ENCODE peak calls at places on chromosome 21, in ten cellular contexts. One of them, this sample, is unnamed.

GRCh38 chr21:40846057-40846456 is 901 bp downstream of the DSCAM start:
- DNase-seq in upper lobe of right lung: no peak
- DNase-seq in small intestine: no peak
- DNase-seq in breast epithelium: no peak
- DNase-seq in cardiac muscle cell: peak; percentile 14
- DNase-seq in pancreas: no peak
- DNase-seq in CD8-positive, alpha-beta T cell: no peak
- DNase-seq in neural progenitor cell: no peak
- DNase-seq in GM23248: no peak
- DNase-seq in GM23338: no peak
- DNase-seq in this sample: no peak

GRCh38 chr21:20971296-20971921 is 26.8 kb upstream of the NCAM2 start:
- DNase-seq in GM23248: peak; percentile 76
- DNase-seq in small intestine: peak; percentile 2
- DNase-seq in pancreas: peak; percentile 38
- DNase-seq in cardiac muscle cell: peak; percentile 73
- DNase-seq in upper lobe of right lung: no peak
- DNase-seq in GM23338: peak; percentile 84
- DNase-seq in CD8-positive, alpha-beta T cell: no peak
- DNase-seq in neural progenitor cell: peak; percentile 49
- DNase-seq in breast epithelium: no peak
- DNase-seq in this sample: peak; percentile 52

GRCh38 chr21:31181089-31181757 is 142.9 kb upstream of the KRTAP19-8 start:
- DNase-seq in small intestine: no peak
- DNase-seq in upper lobe of right lung: no peak
- DNase-seq in pancreas: no peak
- DNase-seq in neural progenitor cell: no peak
- DNase-seq in cardiac muscle cell: no peak
- DNase-seq in GM23338: no peak
- DNase-seq in breast epithelium: no peak
- DNase-seq in CD8-positive, alpha-beta T cell: no peak
- DNase-seq in GM23248: no peak
- DNase-seq in this sample: no peak

GRCh38 chr21:24994717-24995116 is 612.6 kb downstream of the MRPL39 start:
- DNase-seq in neural progenitor cell: no peak
- DNase-seq in small intestine: no peak
- DNase-seq in breast epithelium: no peak
- DNase-seq in GM23248: no peak
- DNase-seq in GM23338: no peak
- DNase-seq in pancreas: no peak
- DNase-seq in upper lobe of right lung: no peak
- DNase-seq in CD8-positive, alpha-beta T cell: no peak
- DNase-seq in cardiac muscle cell: no peak
- DNase-seq in this sample: no peak

GRCh38 chr21:31132574-31133242 is 94.4 kb upstream of the KRTAP19-8 start:
- DNase-seq in neural progenitor cell: no peak
- DNase-seq in pancreas: no peak
- DNase-seq in GM23248: peak; percentile 47
- DNase-seq in GM23338: no peak
- DNase-seq in small intestine: peak; percentile 3
- DNase-seq in cardiac muscle cell: no peak
- DNase-seq in breast epithelium: no peak
- DNase-seq in upper lobe of right lung: no peak
- DNase-seq in CD8-positive, alpha-beta T cell: peak; percentile 57
- DNase-seq in this sample: no peak

GRCh38 chr21:16389622-16390021 is 659.8 kb downstream of the USP25 start:
- DNase-seq in GM23248: no peak
- DNase-seq in GM23338: no peak
- DNase-seq in pancreas: no peak
- DNase-seq in neural progenitor cell: no peak
- DNase-seq in small intestine: no peak
- DNase-seq in breast epithelium: no peak
- DNase-seq in cardiac muscle cell: no peak
- DNase-seq in upper lobe of right lung: no peak
- DNase-seq in CD8-positive, alpha-beta T cell: no peak
- DNase-seq in this sample: no peak

GRCh38 chr21:31781737-31782136 is 49.8 kb upstream of the SCAF4 start:
- DNase-seq in upper lobe of right lung: no peak
- DNase-seq in breast epithelium: no peak
- DNase-seq in neural progenitor cell: no peak
- DNase-seq in cardiac muscle cell: no peak
- DNase-seq in GM23248: peak; percentile 77
- DNase-seq in GM23338: no peak
- DNase-seq in pancreas: no peak
- DNase-seq in CD8-positive, alpha-beta T cell: no peak
- DNase-seq in small intestine: no peak
- DNase-seq in this sample: no peak

GRCh38 chr21:29801122-29801521 is 138.7 kb downstream of the GRIK1 start:
- DNase-seq in neural progenitor cell: no peak
- DNase-seq in small intestine: no peak
- DNase-seq in GM23248: no peak
- DNase-seq in upper lobe of right lung: no peak
- DNase-seq in CD8-positive, alpha-beta T cell: no peak
- DNase-seq in breast epithelium: no peak
- DNase-seq in cardiac muscle cell: no peak
- DNase-seq in pancreas: no peak
- DNase-seq in GM23338: no peak
- DNase-seq in this sample: no peak

GRCh38 chr21:45438391-45439145 is 33.6 kb downstream of the COL18A1 start:
- DNase-seq in pancreas: no peak
- DNase-seq in upper lobe of right lung: no peak
- DNase-seq in CD8-positive, alpha-beta T cell: no peak
- DNase-seq in small intestine: no peak
- DNase-seq in neural progenitor cell: no peak
- DNase-seq in GM23338: no peak
- DNase-seq in GM23248: no peak
- DNase-seq in cardiac muscle cell: no peak
- DNase-seq in breast epithelium: no peak
- DNase-seq in this sample: no peak
- H3K4me3 ChIP-seq in pancreas: no peak overlapping the region
- H3K4me3 ChIP-seq in upper lobe of right lung: peak overlapping the region; percentile 40
- H3K4me3 ChIP-seq in CD8-positive, alpha-beta T cell: peak overlapping the region; percentile 26
- H3K4me3 ChIP-seq in small intestine: no peak overlapping the region
- H3K4me3 ChIP-seq in neural progenitor cell: no peak overlapping the region
- H3K4me3 ChIP-seq in GM23338: no peak overlapping the region
- H3K4me3 ChIP-seq in GM23248: peak overlapping the region; percentile 72
- H3K4me3 ChIP-seq in cardiac muscle cell: no peak overlapping the region
- H3K4me3 ChIP-seq in breast epithelium: peak overlapping the region; percentile 43
- H3K4me3 ChIP-seq in this sample: no peak overlapping the region

GRCh38 chr21:34222031-34222335 is 141.8 kb upstream of the KCNE2 start:
- DNase-seq in GM23248: no peak
- DNase-seq in breast epithelium: no peak
- DNase-seq in pancreas: no peak
- DNase-seq in neural progenitor cell: no peak
- DNase-seq in CD8-positive, alpha-beta T cell: no peak
- DNase-seq in small intestine: no peak
- DNase-seq in upper lobe of right lung: no peak
- DNase-seq in cardiac muscle cell: no peak
- DNase-seq in GM23338: no peak
- DNase-seq in this sample: no peak
- H3K36me3 ChIP-seq in GM23248: no peaks in the 10 kb centered on the region
- H3K36me3 ChIP-seq in breast epithelium: no peaks in the 10 kb centered on the region
- H3K36me3 ChIP-seq in pancreas: no peaks in the 10 kb centered on the region
- H3K36me3 ChIP-seq in neural progenitor cell: no peaks in the 10 kb centered on the region
- H3K36me3 ChIP-seq in CD8-positive, alpha-beta T cell: no peaks in the 10 kb centered on the region
- H3K36me3 ChIP-seq in small intestine: no peaks in the 10 kb centered on the region
- H3K36me3 ChIP-seq in upper lobe of right lung: no peaks in the 10 kb centered on the region
- H3K36me3 ChIP-seq in cardiac muscle cell: no peaks in the 10 kb centered on the region
- H3K36me3 ChIP-seq in GM23338: no peaks in the 10 kb centered on the region
- H3K36me3 ChIP-seq in this sample: no peaks in the 10 kb centered on the region

GRCh38 chr21:33029512-33029921 is 3.8 kb downstream of the OLIG2 start:
- DNase-seq in cardiac muscle cell: no peak
- DNase-seq in GM23338: peak; percentile 52
- DNase-seq in neural progenitor cell: peak; percentile 44
- DNase-seq in small intestine: no peak
- DNase-seq in CD8-positive, alpha-beta T cell: no peak
- DNase-seq in upper lobe of right lung: no peak
- DNase-seq in GM23248: no peak
- DNase-seq in breast epithelium: no peak
- DNase-seq in pancreas: no peak
- DNase-seq in this sample: peak; percentile 72

GRCh38 chr21:33028271-33028670 is 2.5 kb downstream of the OLIG2 start:
- DNase-seq in breast epithelium: no peak
- DNase-seq in small intestine: no peak
- DNase-seq in GM23248: no peak
- DNase-seq in pancreas: no peak
- DNase-seq in CD8-positive, alpha-beta T cell: no peak
- DNase-seq in upper lobe of right lung: no peak
- DNase-seq in neural progenitor cell: no peak
- DNase-seq in cardiac muscle cell: no peak
- DNase-seq in GM23338: peak; percentile 45
- DNase-seq in this sample: no peak

GRCh38 chr21:33029975-33030461 is 4.3 kb downstream of the OLIG2 start:
- DNase-seq in upper lobe of right lung: no peak
- DNase-seq in CD8-positive, alpha-beta T cell: no peak
- DNase-seq in cardiac muscle cell: no peak
- DNase-seq in breast epithelium: no peak
- DNase-seq in pancreas: no peak
- DNase-seq in neural progenitor cell: no peak
- DNase-seq in GM23248: no peak
- DNase-seq in small intestine: no peak
- DNase-seq in GM23338: peak; percentile 49
- DNase-seq in this sample: peak; percentile 53

GRCh38 chr21:33027401-33028185 is 1.9 kb downstream of the OLIG2 start:
- DNase-seq in GM23338: peak; percentile 65
- DNase-seq in pancreas: no peak
- DNase-seq in CD8-positive, alpha-beta T cell: no peak
- DNase-seq in GM23248: no peak
- DNase-seq in neural progenitor cell: peak; percentile 62
- DNase-seq in cardiac muscle cell: no peak
- DNase-seq in upper lobe of right lung: no peak
- DNase-seq in breast epithelium: no peak
- DNase-seq in small intestine: no peak
- DNase-seq in this sample: peak; percentile 87

DNA sequence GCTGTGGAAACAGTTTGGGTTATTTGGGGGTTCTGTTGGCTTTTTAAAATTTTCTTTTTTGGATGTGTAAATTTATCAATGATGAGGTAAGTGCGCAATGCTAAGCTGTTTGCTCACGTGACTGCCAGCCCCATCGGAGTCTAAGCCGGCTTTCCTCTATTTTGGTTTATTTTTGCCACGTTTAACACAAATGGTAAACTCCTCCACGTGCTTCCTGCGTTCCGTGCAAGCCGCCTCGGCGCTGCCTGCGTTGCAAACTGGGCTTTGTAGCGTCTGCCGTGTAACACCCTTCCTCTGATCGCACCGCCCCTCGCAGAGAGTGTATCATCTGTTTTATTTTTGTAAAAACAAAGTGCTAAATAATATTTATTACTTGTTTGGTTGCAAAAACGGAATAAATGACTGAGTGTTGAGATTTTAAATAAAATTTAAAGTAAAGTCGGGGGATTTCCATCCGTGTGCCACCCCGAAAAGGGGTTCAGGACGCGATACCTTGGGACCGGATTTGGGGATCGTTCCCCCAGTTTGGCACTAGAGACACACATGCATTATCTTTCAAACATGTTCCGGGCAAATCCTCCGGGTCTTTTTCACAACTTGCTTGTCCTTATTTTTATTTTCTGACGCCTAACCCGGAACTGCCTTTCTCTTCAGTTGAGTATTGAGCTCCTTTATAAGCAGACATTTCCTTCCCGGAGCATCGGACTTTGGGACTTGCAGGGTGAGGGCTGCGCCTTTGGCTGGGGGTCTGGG is 3.2 kb downstream of the OLIG2 start:
- DNase-seq in CD8-positive, alpha-beta T cell: no peak
- DNase-seq in cardiac muscle cell: no peak
- DNase-seq in GM23338: peak; percentile 46
- DNase-seq in upper lobe of right lung: no peak
- DNase-seq in breast epithelium: no peak
- DNase-seq in neural progenitor cell: peak; percentile 72
- DNase-seq in small intestine: no peak
- DNase-seq in GM23248: peak; percentile 48
- DNase-seq in pancreas: no peak
- DNase-seq in this sample: peak; percentile 54
- H3K27me3 ChIP-seq in CD8-positive, alpha-beta T cell: peaks cover 40% of the 10 kb centered on the region
- H3K27me3 ChIP-seq in cardiac muscle cell: peaks cover 100% of the 10 kb centered on the region
- H3K27me3 ChIP-seq in GM23338: peaks cover 98% of the 10 kb centered on the region
- H3K27me3 ChIP-seq in upper lobe of right lung: peaks cover 100% of the 10 kb centered on the region
- H3K27me3 ChIP-seq in breast epithelium: peaks cover 98% of the 10 kb centered on the region
- H3K27me3 ChIP-seq in neural progenitor cell: peaks cover 100% of the 10 kb centered on the region
- H3K27me3 ChIP-seq in small intestine: peaks cover 78% of the 10 kb centered on the region
- H3K27me3 ChIP-seq in GM23248: peaks cover 96% of the 10 kb centered on the region
- H3K27me3 ChIP-seq in pancreas: no peaks in the 10 kb centered on the region
- H3K27me3 ChIP-seq in this sample: peaks cover 99% of the 10 kb centered on the region

GRCh38 chr21:36717901-36718465 is 19.1 kb downstream of the SIM2 start:
- DNase-seq in breast epithelium: no peak
- DNase-seq in pancreas: no peak
- DNase-seq in small intestine: no peak
- DNase-seq in upper lobe of right lung: no peak
- DNase-seq in GM23248: no peak
- DNase-seq in cardiac muscle cell: no peak
- DNase-seq in neural progenitor cell: no peak
- DNase-seq in CD8-positive, alpha-beta T cell: no peak
- DNase-seq in GM23338: no peak
- DNase-seq in this sample: peak; percentile 42

GRCh38 chr21:36721817-36722216 is 22.9 kb downstream of the SIM2 start:
- DNase-seq in small intestine: no peak
- DNase-seq in cardiac muscle cell: no peak
- DNase-seq in pancreas: no peak
- DNase-seq in breast epithelium: no peak
- DNase-seq in GM23248: no peak
- DNase-seq in GM23338: no peak
- DNase-seq in neural progenitor cell: no peak
- DNase-seq in upper lobe of right lung: peak; percentile 30
- DNase-seq in CD8-positive, alpha-beta T cell: no peak
- DNase-seq in this sample: no peak

GRCh38 chr21:36718951-36719501 is 20.1 kb downstream of the SIM2 start:
- DNase-seq in upper lobe of right lung: peak; percentile 53
- DNase-seq in neural progenitor cell: no peak
- DNase-seq in GM23338: no peak
- DNase-seq in pancreas: no peak
- DNase-seq in GM23248: peak; percentile 37
- DNase-seq in small intestine: peak; percentile 86
- DNase-seq in CD8-positive, alpha-beta T cell: no peak
- DNase-seq in cardiac muscle cell: no peak
- DNase-seq in breast epithelium: no peak
- DNase-seq in this sample: peak; percentile 41

GRCh38 chr21:36716836-36717235 is 17.9 kb downstream of the SIM2 start:
- DNase-seq in pancreas: no peak
- DNase-seq in small intestine: no peak
- DNase-seq in GM23338: no peak
- DNase-seq in cardiac muscle cell: no peak
- DNase-seq in breast epithelium: no peak
- DNase-seq in GM23248: no peak
- DNase-seq in CD8-positive, alpha-beta T cell: no peak
- DNase-seq in neural progenitor cell: no peak
- DNase-seq in upper lobe of right lung: no peak
- DNase-seq in this sample: no peak

DNA sequence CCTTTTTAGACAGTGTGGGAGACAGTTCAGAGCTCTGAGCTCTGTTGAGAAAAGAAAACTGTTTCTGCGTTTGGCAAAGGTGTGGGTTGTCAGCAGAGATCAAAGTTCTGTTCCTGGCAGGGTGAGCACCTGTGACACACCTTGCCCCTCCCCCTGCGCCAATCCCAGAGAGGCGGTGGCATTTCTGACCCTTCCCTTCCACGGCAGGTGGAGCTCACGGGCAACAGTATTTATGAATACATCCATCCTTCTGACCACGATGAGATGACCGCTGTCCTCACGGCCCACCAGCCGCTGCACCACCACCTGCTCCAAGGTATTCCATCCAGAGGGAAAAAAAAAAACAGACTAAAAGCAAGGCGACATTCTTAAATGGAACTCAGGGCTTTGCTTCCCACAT is 20.7 kb downstream of the SIM2 start:
- DNase-seq in GM23248: no peak
- DNase-seq in CD8-positive, alpha-beta T cell: no peak
- DNase-seq in neural progenitor cell: no peak
- DNase-seq in small intestine: peak; percentile 96
- DNase-seq in upper lobe of right lung: peak; percentile 35
- DNase-seq in pancreas: no peak
- DNase-seq in breast epithelium: no peak
- DNase-seq in GM23338: no peak
- DNase-seq in cardiac muscle cell: no peak
- DNase-seq in this sample: peak; percentile 22
- H3K4me3 ChIP-seq in GM23248: no peak overlapping the region
- H3K4me3 ChIP-seq in CD8-positive, alpha-beta T cell: no peak overlapping the region
- H3K4me3 ChIP-seq in neural progenitor cell: no peak overlapping the region
- H3K4me3 ChIP-seq in small intestine: no peak overlapping the region
- H3K4me3 ChIP-seq in upper lobe of right lung: no peak overlapping the region
- H3K4me3 ChIP-seq in pancreas: no peak overlapping the region
- H3K4me3 ChIP-seq in breast epithelium: no peak overlapping the region
- H3K4me3 ChIP-seq in GM23338: no peak overlapping the region
- H3K4me3 ChIP-seq in cardiac muscle cell: no peak overlapping the region
- H3K4me3 ChIP-seq in this sample: no peak overlapping the region

This sample was measured in H7.